ENCODE peak calls at places on chromosomes 6 and 20, in nine cellular contexts. D is thoracic aorta; P is fibroblast of the aortic adventitia; F is HCT116; V is AG04450; K is cardiac muscle cell; J is adipocyte; H is fibroblast of lung; T is CD8-positive, alpha-beta memory T cell. S is an unnamed sample.

GRCh38 chr6:14321992-14322772 is 204.6 kb downstream of the CD83 start:
- DNase-seq in D (no peak), P (no peak), F (peak; percentile 4), V (no peak), K (no peak), J (no peak), H (no peak), T (no peak), S (no peak)

GRCh38 chr6:19836799-19837510 is at the start of gene ID4:
- DNase-seq in D (peak; percentile 94), P (peak; percentile 97), F (no peak), V (peak; percentile 87), K (peak; percentile 99), J (peak; percentile 99), H (peak; percentile 97), T (no peak), S (peak; percentile 96)

GRCh38 chr6:53982361-53983050 is 128.7 kb upstream of the MLIP start:
- DNase-seq in D (no peak), P (no peak), F (no peak), V (no peak), K (no peak), J (no peak), H (peak; percentile 75), T (no peak), S (no peak)

GRCh38 chr6:12289655-12290489 is at the start of gene EDN1:
- DNase-seq in D (no peak), P (peak; percentile 93), F (peak; percentile 69), V (peak; percentile 50), K (peak; percentile 93), J (peak; percentile 95), H (peak; percentile 88), T (peak; percentile 53), S (peak; percentile 75)

GRCh38 chr6:11013671-11014070 is 30.4 kb downstream of the ELOVL2 start:
- DNase-seq in D (no peak), P (no peak), F (no peak), V (no peak), K (no peak), J (no peak), H (no peak), T (no peak), S (no peak)

GRCh38 chr20:40651121-40651520 is 37.9 kb downstream of the MAFB start:
- DNase-seq in D (no peak), P (no peak), F (no peak), V (no peak), K (peak; percentile 81), J (peak; percentile 33), H (peak; percentile 46), T (no peak), S (no peak)

GRCh38 chr6:19838442-19839236 is 1.5 kb downstream of the ID4 start:
- DNase-seq in D (no peak), P (no peak), F (peak; percentile 33), V (no peak), K (no peak), J (peak; percentile 59), H (peak; percentile 46), T (no peak), S (peak; percentile 20)

GRCh38 chr6:72952808-72953630 is 272.3 kb downstream of the KHDC1L start:
- DNase-seq in D (no peak), P (peak; percentile 22), F (no peak), V (no peak), K (peak; percentile 44), J (no peak), H (peak; percentile 88), T (no peak), S (no peak)

GRCh38 chr6:148285205-148285604 is 57.4 kb upstream of the SASH1 start:
- DNase-seq in D (no peak), P (no peak), F (no peak), V (no peak), K (no peak), J (no peak), H (no peak), T (no peak), S (no peak)

GRCh38 chr6:106692112-106692822 is 62.9 kb downstream of the QRSL1 start:
- DNase-seq in D (no peak), P (peak; percentile 71), F (no peak), V (no peak), K (peak; percentile 7), J (peak; percentile 70), H (peak; percentile 77), T (no peak), S (no peak)

GRCh38 chr6:130859161-130859867 is 32.1 kb downstream of the SMLR1 start:
- DNase-seq in D (no peak), P (no peak), F (no peak), V (no peak), K (no peak), J (no peak), H (no peak), T (no peak), S (no peak)

GRCh38 chr6:90610671-90611542 is 24.0 kb upstream of the MAP3K7 start:
- DNase-seq in D (no peak), P (peak; percentile 11), F (no peak), V (no peak), K (peak; percentile 25), J (peak; percentile 60), H (peak; percentile 39), T (no peak), S (peak; percentile 37)

GRCh38 chr6:148535976-148536375 is 193.3 kb downstream of the SASH1 start:
- DNase-seq in D (no peak), P (peak; percentile 71), F (no peak), V (no peak), K (peak; percentile 27), J (no peak), H (peak; percentile 81), T (no peak), S (no peak)

GRCh38 chr6:5999688-6000608 is 6.8 kb downstream of the NRN1 start:
- DNase-seq in D (no peak), P (no peak), F (no peak), V (no peak), K (no peak), J (no peak), H (no peak), T (no peak), S (no peak)
- H3K4me3 ChIP-seq in D (peak overlapping the region; percentile 49), P (no peak overlapping the region), F (no peak overlapping the region), V (no peak overlapping the region), K (no peak overlapping the region), J (peak overlapping the region; percentile 77), H (no peak overlapping the region), T (no peak overlapping the region), S (no peak overlapping the region)

DNA sequence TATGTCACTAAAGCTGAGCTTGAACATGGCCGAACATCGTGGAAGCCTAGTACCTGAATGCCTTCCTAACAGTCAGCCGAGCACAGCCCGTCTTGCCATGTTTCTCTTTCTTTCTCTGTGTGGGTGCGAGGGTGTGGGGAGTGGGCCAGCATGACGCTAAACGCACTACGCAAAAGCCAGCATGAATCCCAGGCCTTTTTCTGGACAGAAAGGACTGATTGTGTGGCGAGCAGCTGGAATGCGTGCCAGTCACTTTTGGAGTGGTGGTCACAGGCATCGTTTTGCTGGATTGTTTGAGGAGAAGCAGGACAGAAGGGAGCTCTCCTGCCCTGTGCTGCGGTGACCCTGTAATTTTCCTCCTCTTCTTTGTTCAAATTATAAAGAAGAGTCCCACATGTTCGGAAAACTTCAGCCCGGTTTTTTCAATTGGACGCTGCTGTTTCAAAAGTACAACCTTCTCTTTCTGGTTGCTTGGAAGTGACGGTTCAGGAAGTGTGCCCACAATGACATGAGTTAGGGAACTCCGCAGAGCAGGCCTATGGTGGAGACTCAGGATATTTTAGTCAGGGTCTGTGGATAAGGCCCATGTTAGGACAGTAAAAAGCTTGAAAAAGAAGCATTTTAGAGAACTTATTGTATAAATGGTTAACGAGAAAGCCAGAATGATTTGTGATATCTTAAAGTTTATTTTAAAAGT is 54.3 kb downstream of the PDE7B start:
- DNase-seq in D (no peak), P (peak; percentile 63), F (no peak), V (no peak), K (no peak), J (no peak), H (peak; percentile 63), T (no peak), S (no peak)
- H3K4me3 ChIP-seq in D (no peak overlapping the region), P (peak overlapping the region; percentile 26), F (no peak overlapping the region), V (no peak overlapping the region), K (no peak overlapping the region), J (no peak overlapping the region), H (no peak overlapping the region), T (no peak overlapping the region), S (no peak overlapping the region)

DNA sequence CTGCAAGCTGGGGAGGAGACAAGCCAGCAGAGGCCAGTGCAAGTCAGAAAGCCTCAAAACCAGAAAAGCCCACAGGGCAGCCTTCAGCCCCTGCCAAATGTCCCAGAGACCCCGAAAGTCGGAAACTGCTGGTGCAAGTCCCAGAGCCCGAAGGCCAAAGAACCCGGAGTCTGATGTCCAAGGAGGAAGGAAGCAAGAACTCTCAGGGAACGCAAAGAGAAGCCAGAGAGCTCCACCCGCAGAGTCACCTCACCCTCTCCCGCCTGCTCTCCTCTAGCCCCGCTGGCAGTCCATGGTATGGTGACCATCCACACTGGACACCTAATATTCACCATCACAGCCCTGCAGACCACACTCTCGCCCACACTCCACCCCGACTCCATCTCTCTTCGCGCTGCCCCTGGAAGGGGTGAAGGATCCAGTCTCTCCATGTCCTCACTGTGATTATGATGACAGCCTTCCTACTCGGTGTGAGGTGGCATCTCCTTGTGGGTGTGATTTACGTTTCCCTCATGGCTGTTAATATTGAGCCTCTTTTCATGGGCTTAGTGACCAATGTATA is 10.6 kb downstream of the ULBP3 start:
- DNase-seq in D (no peak), P (no peak), F (no peak), V (no peak), K (no peak), J (no peak), H (no peak), T (no peak), S (no peak)
- H3K4me3 ChIP-seq in D (no peak overlapping the region), P (no peak overlapping the region), F (no peak overlapping the region), V (no peak overlapping the region), K (no peak overlapping the region), J (no peak overlapping the region), H (no peak overlapping the region), T (no peak overlapping the region), S (no peak overlapping the region)

GRCh38 chr6:137755284-137755683 is 111.8 kb upstream of the TNFAIP3 start:
- DNase-seq in D (no peak), P (no peak), F (no peak), V (no peak), K (no peak), J (no peak), H (no peak), T (no peak), S (no peak)
- H3K4me3 ChIP-seq in D (no peak overlapping the region), P (no peak overlapping the region), F (no peak overlapping the region), V (no peak overlapping the region), K (no peak overlapping the region), J (no peak overlapping the region), H (no peak overlapping the region), T (no peak overlapping the region), S (no peak overlapping the region)

DNA sequence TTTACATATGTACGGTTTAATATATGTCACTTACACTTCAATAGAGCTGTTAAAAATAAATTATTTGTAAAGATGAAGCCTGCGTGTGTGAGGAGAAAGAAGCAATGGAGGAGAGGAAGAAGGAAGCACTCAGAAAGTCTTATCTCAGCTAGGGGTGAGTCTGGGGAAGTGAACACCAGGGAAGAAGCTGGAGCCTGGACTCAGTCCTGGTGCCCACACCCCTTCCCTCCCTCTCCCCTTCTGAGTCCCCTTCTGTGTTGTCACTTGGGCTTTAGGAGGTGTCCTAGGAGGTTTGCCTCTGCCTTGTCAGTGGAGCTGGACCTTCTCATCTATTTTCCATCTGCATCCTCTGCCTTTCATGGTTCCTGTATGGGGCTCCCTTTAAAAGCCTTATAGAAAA is 1.9 kb downstream of the SIRPB2 start:
- DNase-seq in D (no peak), P (no peak), F (no peak), V (no peak), K (no peak), J (no peak), H (no peak), T (no peak), S (no peak)
- H3K4me3 ChIP-seq in D (peak overlapping the region; percentile 32), P (no peak overlapping the region), F (peak overlapping the region; percentile 21), V (no peak overlapping the region), K (no peak overlapping the region), J (no peak overlapping the region), H (no peak overlapping the region), T (no peak overlapping the region), S (no peak overlapping the region)

GRCh38 chr20:62376112-62377063 is 9.3 kb upstream of the LAMA5 start:
- DNase-seq in D (no peak), P (peak; percentile 45), F (no peak), V (no peak), K (peak; percentile 88), J (peak; percentile 38), H (peak; percentile 49), T (no peak), S (peak; percentile 78)
- H3K4me3 ChIP-seq in D (peak overlapping the region; percentile 23), P (no peak overlapping the region), F (no peak overlapping the region), V (no peak overlapping the region), K (no peak overlapping the region), J (no peak overlapping the region), H (no peak overlapping the region), T (no peak overlapping the region), S (no peak overlapping the region)